ENCODE peak calls at places on chromosomes 11 and 22, in four cellular contexts. Q is mesendoderm, L is IMR-90, Y is neuronal stem cell. S is an unnamed sample.
A peak's percentile ranks its signal among the peaks of the same experiment; 100 is the strongest.

GRCh38 chr11:110290591-110291334 is 5.7 kb downstream of the RDX start:
- DNase-seq in L (no peak), Q (no peak), Y (no peak), S (no peak)

GRCh38 chr11:67352546-67353316 is 615 bp downstream of the POLD4 start:
- DNase-seq in Y (no peak), Q (no peak), L (no peak), S (no peak)

GRCh38 chr22:32476286-32476685 is 1.7 kb downstream of the FBXO7 start:
- DNase-seq in L (no peak), Q (no peak), Y (no peak), S (no peak)

GRCh38 chr11:3230636-3231549 is 1.3 kb downstream of the MRGPRE start:
- DNase-seq in L (no peak), Y (no peak), Q (no peak), S (no peak)

GRCh38 chr11:67504023-67504949 is 877 bp downstream of the PITPNM1 start:
- DNase-seq in Q (no peak), L (no peak), Y (peak; percentile 56), S (no peak)

GRCh38 chr11:8098361-8098760 is 17.4 kb downstream of the TUB start:
- DNase-seq in Q (peak; percentile 78), L (peak; percentile 77), Y (no peak), S (no peak)

GRCh38 chr11:134518616-134519389 is 106.8 kb upstream of the B3GAT1 start:
- DNase-seq in Q (no peak), L (no peak), Y (no peak), S (no peak)

GRCh38 chr11:95143106-95143681 is 53.5 kb downstream of the ENDOD1 start:
- DNase-seq in Y (no peak), L (peak; percentile 70), Q (no peak), S (no peak)

GRCh38 chr22:25942126-25942988 is 200.4 kb downstream of the MYO18B start:
- DNase-seq in Y (no peak), Q (no peak), L (no peak), S (no peak)

GRCh38 chr22:39098026-39098425 is 982 bp downstream of the APOBEC3H start:
- DNase-seq in Q (peak; percentile 62), L (no peak), Y (no peak), S (no peak)

GRCh38 chr11:932435-932834 is 6.8 kb downstream of the AP2A2 start:
- DNase-seq in L (no peak), Y (no peak), Q (no peak), S (no peak)

GRCh38 chr22:24053481-24054226 is 42.5 kb downstream of the CABIN1 start:
- DNase-seq in Q (no peak), L (no peak), Y (no peak), S (no peak)

GRCh38 chr22:19062139-19062789 is 59.9 kb downstream of the DGCR2 start:
- DNase-seq in L (peak; percentile 23), Q (no peak), Y (no peak), S (no peak)

GRCh38 chr22:19098157-19098556 is 24.1 kb downstream of the DGCR2 start:
- DNase-seq in L (peak; percentile 10), Q (no peak), Y (no peak), S (no peak)

GRCh38 chr22:28955817-28956216 is 72.4 kb downstream of the ZNRF3 start:
- DNase-seq in L (no peak), Q (no peak), Y (no peak), S (no peak)

GRCh38 chr11:134332189-134332631 is 422 bp downstream of the GLB1L2 start:
- DNase-seq in Y (peak; percentile 35), L (no peak), Q (peak; percentile 33), S (no peak)

GRCh38 chr11:126172596-126173038 is 38.8 kb downstream of the RPUSD4 start:
- DNase-seq in Y (no peak), Q (no peak), L (peak; percentile 53), S (no peak)

GRCh38 chr22:39900306-39901227 is at the start of gene GRAP2:
- DNase-seq in Y (no peak), L (no peak), Q (no peak), S (no peak)

GRCh38 chr11:128765571-128766530 is 72.0 kb downstream of the FLI1 start:
- DNase-seq in L (no peak), Y (no peak), Q (no peak), S (no peak)

GRCh38 chr11:44944853-44945235 is 5.8 kb downstream of the TP53I11 start:
- DNase-seq in Y (no peak), Q (peak; percentile 56), L (no peak), S (no peak)

GRCh38 chr11:12269104-12269441 is 108.3 kb upstream of the PARVA start:
- DNase-seq in L (peak; percentile 68), Q (peak; percentile 44), Y (no peak), S (no peak)

GRCh38 chr11:65629579-65629978 is 8.3 kb upstream of the SIPA1 start:
- DNase-seq in Q (no peak), L (no peak), Y (no peak), S (no peak)

GRCh38 chr11:44556735-44557409 is 8.6 kb upstream of the CD82 start:
- DNase-seq in Q (peak; percentile 78), Y (peak; percentile 43), L (peak; percentile 59), S (no peak)

GRCh38 chr22:50009251-50009650 is 3.3 kb downstream of the IL17REL start:
- DNase-seq in Y (no peak), L (no peak), Q (no peak), S (no peak)

GRCh38 chr11:119567667-119568582 is 145.0 kb upstream of the THY1 start:
- DNase-seq in Y (no peak), Q (peak; percentile 74), L (peak; percentile 85), S (no peak)

GRCh38 chr11:46075168-46075567 is 46.1 kb downstream of the PHF21A start:
- DNase-seq in Y (no peak), L (peak; percentile 84), Q (peak; percentile 51), S (no peak)

GRCh38 chr22:37771081-37771480 is 36.7 kb upstream of the GCAT start:
- DNase-seq in L (no peak), Q (no peak), Y (no peak), S (no peak)

GRCh38 chr11:133927690-133928627 is 28.8 kb downstream of the IGSF9B start:
- DNase-seq in Y (no peak), Q (peak; percentile 80), L (peak; percentile 39), S (no peak)

GRCh38 chr11:57546869-57547518 is 9.6 kb downstream of the SMTNL1 start:
- DNase-seq in Q (peak; percentile 80), L (peak; percentile 72), Y (no peak), S (no peak)

GRCh38 chr22:36528795-36529718 is at the start of gene EIF3D:
- DNase-seq in Q (peak; percentile 100), L (peak; percentile 99), Y (peak; percentile 97), S (peak; percentile 98)

GRCh38 chr11:69878144-69878883 is 59.1 kb upstream of the FGF3 start:
- DNase-seq in L (no peak), Y (no peak), Q (no peak), S (no peak)

GRCh38 chr11:108122166-108122628 is 830 bp downstream of the ACAT1 start:
- DNase-seq in Y (no peak), L (no peak), Q (peak; percentile 18), S (no peak)

GRCh38 chr11:59769828-59770227 is 14.7 kb downstream of the STX3 start:
- DNase-seq in Y (no peak), Q (no peak), L (no peak), S (no peak)
- H3K23ac ChIP-seq in Y (no peak overlapping the region), Q (no peak overlapping the region), L (no peak overlapping the region), S (no peak overlapping the region)

DNA sequence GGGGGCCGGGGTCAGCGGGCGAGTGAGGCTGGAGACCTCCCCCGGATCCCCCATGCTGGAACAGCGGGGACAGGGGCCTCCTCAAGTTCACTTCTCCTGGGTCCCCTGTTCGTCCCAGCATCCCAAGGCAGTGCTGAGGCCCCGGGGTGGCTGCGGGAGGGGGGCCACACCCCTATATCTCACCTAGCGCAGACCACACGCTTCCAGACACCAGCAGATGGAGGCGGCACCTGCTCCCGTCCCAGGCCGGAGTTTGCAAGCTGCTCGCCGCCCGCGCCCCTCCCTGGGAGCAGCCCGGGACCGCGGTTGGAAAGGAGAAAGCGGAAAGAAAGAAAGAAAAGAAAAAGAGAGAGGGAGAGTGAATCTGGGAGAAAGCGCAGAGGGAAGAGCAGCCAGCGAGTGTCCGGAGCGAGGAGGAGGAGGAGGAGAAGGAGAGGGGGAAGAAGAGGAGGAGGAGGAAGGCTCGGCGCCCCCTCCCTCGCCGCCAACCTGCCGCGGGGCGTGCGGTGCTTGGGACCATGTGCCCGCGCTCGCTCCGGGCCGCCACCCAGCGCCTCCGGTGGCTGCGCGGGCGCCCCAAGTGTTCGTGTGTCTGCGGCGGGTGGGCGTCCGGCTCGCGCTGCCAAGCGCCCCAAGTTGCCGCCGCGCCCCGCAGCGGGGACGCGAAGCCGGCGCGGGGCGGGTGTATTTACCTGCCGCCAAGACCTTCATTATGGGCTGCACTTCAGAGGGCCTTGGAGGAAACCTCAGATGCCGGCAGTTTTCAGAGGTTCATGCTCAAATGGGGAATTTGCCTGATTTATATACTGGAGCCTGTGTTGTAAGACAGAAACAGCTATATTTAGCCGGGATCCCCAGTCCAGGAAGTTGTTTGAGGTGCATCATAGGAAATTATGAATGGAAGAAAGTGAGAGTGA is at the start of gene LIF:
- DNase-seq in L (peak; percentile 86), Q (peak; percentile 49), Y (no peak), S (peak; percentile 75)
- H3K23ac ChIP-seq in L (peak within 1 kb of the TSS; percentile 99), Q (no peak within 1 kb of the TSS), Y (peak within 1 kb of the TSS; percentile 80), S (no peak within 1 kb of the TSS)

DNA sequence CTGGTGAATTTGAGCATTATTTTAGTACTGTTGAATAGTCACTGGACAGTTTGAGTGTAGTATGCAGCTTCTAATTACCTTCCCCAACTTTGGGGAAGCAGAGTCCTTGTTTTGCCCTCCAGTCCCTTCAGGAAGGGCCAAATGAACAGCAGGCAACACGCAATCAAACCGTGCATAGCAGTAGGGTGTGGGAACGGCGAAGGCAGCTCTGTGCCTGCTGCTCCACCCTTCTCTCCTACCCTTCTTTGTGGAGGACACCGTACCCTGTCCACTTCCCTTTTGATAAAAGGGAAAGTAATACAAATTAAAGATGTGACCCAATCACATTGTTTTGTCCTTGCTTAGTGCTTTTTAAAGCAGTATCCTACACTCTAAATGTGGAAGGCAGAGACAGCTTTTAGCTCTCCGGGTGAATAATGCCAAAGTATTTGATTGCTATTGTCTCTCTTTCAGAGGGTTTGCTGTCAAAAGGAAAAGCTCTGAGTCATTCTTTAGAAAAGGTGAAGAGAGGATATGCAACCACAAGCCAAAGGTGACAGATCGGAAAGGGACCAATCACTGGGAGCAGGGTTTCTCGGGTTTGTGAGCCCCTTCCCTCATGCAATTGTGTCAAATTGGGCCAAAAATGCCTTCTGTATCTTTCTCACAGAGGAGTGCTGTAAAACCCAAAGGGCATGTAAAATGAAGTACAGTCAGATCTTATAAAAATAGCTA is 407.3 kb upstream of the CCDC90B start:
- DNase-seq in Q (peak; percentile 77), Y (no peak), L (no peak), S (no peak)
- H3K23ac ChIP-seq in Q (no peak overlapping the region), Y (no peak overlapping the region), L (no peak overlapping the region), S (no peak overlapping the region)

GRCh38 chr22:27459955-27460354 is 341.6 kb downstream of the MN1 start:
- DNase-seq in L (no peak), Q (peak; percentile 22), Y (no peak), S (no peak)
- H3K23ac ChIP-seq in L (peak overlapping the region; percentile 14), Q (no peak overlapping the region), Y (no peak overlapping the region), S (no peak overlapping the region)

GRCh38 chr22:27181537-27181936 is 524.1 kb downstream of the MIAT start:
- DNase-seq in Y (no peak), L (no peak), Q (no peak), S (no peak)

GRCh38 chr22:27175444-27175843 is 518.1 kb downstream of the MIAT start:
- DNase-seq in L (no peak), Y (no peak), Q (no peak), S (no peak)

GRCh38 chr22:27174970-27175369 is 517.6 kb downstream of the MIAT start:
- DNase-seq in L (no peak), Q (no peak), Y (peak; percentile 35), S (no peak)

GRCh38 chr22:27175974-27176373 is 518.6 kb downstream of the MIAT start:
- DNase-seq in Q (no peak), L (no peak), Y (no peak), S (no peak)

GRCh38 chr22:27179161-27179560 is 521.8 kb downstream of the MIAT start:
- DNase-seq in Q (no peak), L (no peak), Y (no peak), S (no peak)
- H3K23ac ChIP-seq in Q (no peak overlapping the region), L (no peak overlapping the region), Y (no peak overlapping the region), S (no peak overlapping the region)

S was measured in H1.